ENCODE peak calls at places on chromosomes 11 and 22, in four cellular contexts. N is ovary, Z is fibroblast of lung, U is MCF 10A. F is an unnamed sample.

GRCh38 chr22:23402275-23403151 is 177.6 kb downstream of the IGLL1 start:
- DNase-seq in N (peak), U (peak), Z (peak), F (peak)

GRCh38 chr11:2769779-2770555 is 70.2 kb upstream of the KCNQ1OT1 start:
- DNase-seq in U (no peak), N (no peak), Z (no peak), F (no peak)

GRCh38 chr22:32795214-32795596 is 6.3 kb upstream of the TIMP3 start:
- DNase-seq in N (no peak), U (no peak), Z (no peak), F (no peak)

GRCh38 chr22:30572840-30573593 is 1.4 kb downstream of the GAL3ST1 start:
- DNase-seq in Z (no peak), N (no peak), U (no peak), F (no peak)

GRCh38 chr11:2138436-2139117 is 612 bp downstream of the IGF2 start:
- DNase-seq in U (no peak), Z (no peak), N (no peak), F (no peak)

GRCh38 chr11:61021661-61022212 is 50.3 kb downstream of the CD6 start:
- DNase-seq in N (no peak), U (peak), Z (no peak), F (no peak)

GRCh38 chr11:42631223-42631843 is 680.5 kb upstream of the API5 start:
- DNase-seq in Z (peak), N (no peak), U (peak), F (peak)

GRCh38 chr11:112837162-112837826 is 123.9 kb upstream of the NCAM1 start:
- DNase-seq in N (no peak), U (peak), Z (no peak), F (no peak)

GRCh38 chr22:40919446-40919845 is 31.7 kb upstream of the RBX1 start:
- DNase-seq in N (no peak), U (no peak), Z (peak), F (no peak)

GRCh38 chr22:50627914-50628542 is at the start of gene ARSA:
- DNase-seq in Z (peak), U (peak), N (peak), F (peak)
- TF ChIP-seq CTCF in Z (peak), U (peak), N (no peak), F (no peak)

DNA sequence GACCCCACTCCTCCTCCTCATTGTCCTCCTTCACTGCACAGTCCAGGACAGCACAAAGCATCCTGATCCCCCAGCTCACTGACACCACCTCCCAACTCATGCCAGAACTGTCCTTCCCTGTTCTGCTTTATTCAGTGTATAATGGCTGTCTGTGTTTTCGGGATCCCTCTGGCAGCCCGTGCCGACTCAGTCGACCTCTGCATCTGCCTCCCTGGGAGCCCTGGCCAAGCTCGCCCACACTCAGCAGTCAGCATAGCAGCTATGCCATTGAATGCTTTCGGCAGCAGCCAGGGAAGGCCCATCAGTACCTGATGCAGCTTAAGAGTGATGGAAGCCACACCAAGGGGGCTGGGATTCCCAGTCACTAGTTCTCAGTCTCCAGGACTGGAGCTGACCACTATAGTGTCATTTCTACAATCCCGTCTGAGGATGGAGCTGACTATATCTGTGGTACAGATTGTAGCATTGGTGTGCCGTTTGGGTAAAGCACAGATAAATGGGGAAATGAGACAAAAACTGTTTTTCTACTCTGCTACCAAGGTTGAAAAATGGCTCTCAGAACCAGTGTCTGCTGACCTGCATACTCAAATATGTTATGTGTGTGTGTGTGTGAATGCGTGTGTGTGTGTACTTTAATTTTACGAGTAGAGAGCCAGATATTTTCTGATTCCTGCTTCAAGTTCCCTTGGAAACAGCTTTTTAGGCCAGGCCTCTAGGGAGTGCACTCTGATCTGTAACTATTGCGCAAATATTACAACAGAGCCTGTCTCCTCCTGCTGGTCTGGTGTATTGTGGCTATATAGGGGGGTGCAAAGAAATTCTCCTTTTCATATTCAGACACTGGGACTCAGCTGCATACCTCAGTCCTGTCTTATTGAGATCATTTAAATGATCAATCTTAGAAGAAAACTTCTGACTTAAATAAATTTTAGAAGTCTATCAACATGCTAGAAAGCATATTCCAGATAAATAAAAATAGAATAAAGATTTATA is 78.8 kb upstream of the TOP3B start:
- DNase-seq in Z (no peak), N (peak), U (peak), F (peak)
- TF ChIP-seq CTCF in Z (peak), N (no peak), U (peak), F (peak)

GRCh38 chr11:75596914-75597313 is 34.9 kb downstream of the SERPINH1 start:
- DNase-seq in U (no peak), Z (no peak), N (no peak), F (no peak)

GRCh38 chr11:75598264-75598663 is 36.2 kb downstream of the SERPINH1 start:
- DNase-seq in U (no peak), Z (no peak), N (no peak), F (no peak)

GRCh38 chr11:75595511-75595910 is 33.5 kb downstream of the SERPINH1 start:
- DNase-seq in N (no peak), U (no peak), Z (no peak), F (no peak)

GRCh38 chr11:75598900-75599299 is 36.8 kb downstream of the SERPINH1 start:
- DNase-seq in Z (no peak), N (no peak), U (no peak), F (no peak)

DNA sequence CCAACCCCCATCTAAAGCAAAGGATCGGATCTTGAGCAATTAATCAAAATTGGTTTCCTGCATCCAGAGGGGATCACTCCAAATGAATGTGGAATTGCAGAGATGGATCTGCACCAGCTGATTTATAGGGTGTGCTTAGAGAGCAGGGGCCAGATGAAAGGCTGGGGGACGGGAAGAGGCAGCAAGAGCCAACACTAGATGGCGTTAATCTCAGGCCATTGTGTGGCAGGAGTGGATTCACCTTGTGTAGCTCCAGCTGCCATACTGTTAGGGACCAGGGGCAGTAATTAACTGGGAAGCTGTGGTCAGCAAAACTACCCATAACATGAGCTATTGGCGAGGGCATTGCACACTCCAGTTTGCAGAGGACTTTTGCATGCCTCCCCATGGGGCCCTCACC is 35.6 kb downstream of the SERPINH1 start:
- DNase-seq in U (peak), Z (no peak), N (no peak), F (peak)
- TF ChIP-seq CTCF in U (peak), Z (peak), N (no peak), F (peak)

GRCh38 chr11:75588067-75588481 is 26.0 kb downstream of the SERPINH1 start:
- DNase-seq in U (no peak), N (no peak), Z (no peak), F (no peak)

GRCh38 chr11:75582461-75582934 is 20.4 kb downstream of the SERPINH1 start:
- DNase-seq in U (no peak), N (no peak), Z (no peak), F (no peak)

GRCh38 chr11:75585271-75585670 is 23.2 kb downstream of the SERPINH1 start:
- DNase-seq in Z (no peak), U (no peak), N (no peak), F (no peak)

GRCh38 chr11:75582935-75583709 is 21.1 kb downstream of the SERPINH1 start:
- DNase-seq in N (peak), Z (peak), U (no peak), F (no peak)

GRCh38 chr11:75583710-75584658 is 21.9 kb downstream of the SERPINH1 start:
- DNase-seq in Z (peak), U (no peak), N (peak), F (no peak)
- TF ChIP-seq CTCF in Z (no peak), U (no peak), N (no peak), F (no peak)

GRCh38 chr22:21867528-21868266 is at the start of gene MAPK1:
- DNase-seq in U (peak), Z (peak), N (peak), F (peak)
- TF ChIP-seq CTCF in U (peak), Z (peak), N (no peak), F (peak)

GRCh38 chr11:123490527-123490926 is 60.5 kb downstream of the GRAMD1B start:
- DNase-seq in N (no peak), Z (no peak), U (no peak), F (no peak)
- TF ChIP-seq CTCF in N (no peak), Z (no peak), U (no peak), F (peak)

DNA sequence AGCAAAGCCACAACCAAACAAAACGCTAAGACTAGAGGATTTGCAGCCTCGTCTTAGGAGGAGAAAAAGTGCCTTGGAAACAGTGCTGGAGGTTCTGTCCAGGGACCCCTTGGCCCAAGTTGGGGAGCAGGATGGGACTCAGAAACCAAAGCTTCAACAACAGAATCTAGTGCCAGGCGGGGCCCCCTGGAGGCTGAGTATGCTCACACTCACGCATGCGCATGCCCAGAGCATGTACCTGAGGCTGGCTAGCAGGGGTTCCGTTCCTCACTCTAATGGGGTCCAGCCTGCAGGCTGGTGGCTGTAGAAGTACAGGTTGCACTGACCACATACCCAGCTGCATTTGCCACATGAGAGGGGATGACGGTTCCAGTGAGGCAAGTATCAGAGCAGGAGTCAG is 568.6 kb upstream of the CADM1 start:
- DNase-seq in N (no peak), U (no peak), Z (no peak), F (no peak)
- TF ChIP-seq CTCF in N (no peak), U (no peak), Z (no peak), F (no peak)

DNA sequence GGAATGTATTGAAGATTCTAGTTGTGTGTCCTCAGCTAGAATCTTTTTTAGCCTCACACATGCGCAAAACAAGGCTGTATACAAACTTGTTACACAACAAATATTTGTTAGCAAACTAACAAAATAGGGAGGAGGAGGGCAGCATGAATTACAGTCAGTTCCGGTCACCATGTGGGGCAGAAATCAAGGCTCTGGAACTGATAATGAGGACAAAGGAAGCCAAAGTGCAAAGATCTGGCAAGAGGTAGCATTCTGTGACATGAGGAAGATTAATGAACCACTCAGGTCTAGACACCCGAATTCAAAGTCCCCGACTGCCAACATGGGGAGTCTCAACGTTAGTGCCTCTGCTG is 1.9 kb downstream of the SUN2 start:
- DNase-seq in N (no peak), U (no peak), Z (no peak), F (no peak)
- TF ChIP-seq CTCF in N (no peak), U (no peak), Z (no peak), F (no peak)